ENCODE peak calls at places on chromosome 11, in six cellular contexts. I, N, J, W, R and B are unnamed samples.

GRCh38 chr11:67287355-67288197 is 1.5 kb upstream of the ANKRD13D start:
- DNase-seq in I (no peak), N (no peak), J (no peak), W (no peak), R (no peak), B (no peak)

GRCh38 chr11:46669606-46670243 is 30.7 kb downstream of the ARHGAP1 start:
- DNase-seq in I (no peak), N (no peak), J (no peak), W (no peak), R (no peak), B (no peak)

GRCh38 chr11:19091366-19091765 is 25.6 kb upstream of the ZDHHC13 start:
- DNase-seq in I (no peak), N (no peak), J (no peak), W (no peak), R (no peak), B (no peak)

GRCh38 chr11:66331542-66332370 is 4.5 kb downstream of the RIN1 start:
- DNase-seq in I (no peak), N (no peak), J (no peak), W (peak), R (no peak), B (no peak)

GRCh38 chr11:74925281-74925680 is 23.6 kb downstream of the XRRA1 start:
- DNase-seq in I (no peak), N (no peak), J (no peak), W (no peak), R (peak), B (no peak)

GRCh38 chr11:64770120-64770519 is 8.2 kb downstream of the SF1 start:
- DNase-seq in I (no peak), N (no peak), J (no peak), W (no peak), R (no peak), B (no peak)

GRCh38 chr11:35803115-35803514 is 140.5 kb downstream of the TRIM44 start:
- DNase-seq in I (no peak), N (no peak), J (no peak), W (no peak), R (no peak), B (no peak)

GRCh38 chr11:104858882-104859735 is 39.2 kb downstream of the CASP12 start:
- DNase-seq in I (no peak), N (no peak), J (peak), W (no peak), R (no peak), B (no peak)

GRCh38 chr11:57567210-57567511 is 311 bp downstream of the UBE2L6 start:
- DNase-seq in I (no peak), N (no peak), J (peak), W (no peak), R (peak), B (no peak)